ENCODE peak calls at places on chromosomes 4 and X, in four cellular contexts. H, G, O and K are unnamed samples.

GRCh38 chr4:79599691-79600090 is 191.7 kb upstream of the GK2 start:
- DNase-seq in H (no peak), G (no peak), O (no peak), K (no peak)

GRCh38 chr4:158322119-158322518 is 111.8 kb downstream of the TMEM144 start:
- DNase-seq in H (peak), G (no peak), O (no peak), K (peak)

GRCh38 chrX:109733658-109734022 is 583 bp upstream of the ACSL4 start:
- DNase-seq in H (no peak), G (no peak), O (no peak), K (no peak)

GRCh38 chrX:152926279-152926678 is 28.4 kb downstream of the ZNF185 start:
- DNase-seq in H (no peak), G (peak), O (peak), K (no peak)

GRCh38 chr4:155371432-155372043 is 5.2 kb downstream of the MAP9 start:
- DNase-seq in H (no peak), G (peak), O (peak), K (no peak)

GRCh38 chr4:7512946-7513345 is 78.2 kb upstream of the PSAPL1 start:
- DNase-seq in H (no peak), G (no peak), O (no peak), K (no peak)

GRCh38 chrX:45900751-45901150 is 644.5 kb downstream of the ZNF674 start:
- DNase-seq in H (peak), G (peak), O (no peak), K (peak)

GRCh38 chrX:38941675-38942074 is 140.4 kb downstream of the MID1IP1 start:
- DNase-seq in H (no peak), G (no peak), O (no peak), K (no peak)

GRCh38 chr4:178963646-178964045 is 1521.4 kb upstream of the AGA start:
- DNase-seq in H (no peak), G (no peak), O (no peak), K (no peak)

GRCh38 chr4:100516225-100516624 is 1.6 kb downstream of the EMCN start:
- DNase-seq in H (no peak), G (no peak), O (no peak), K (no peak)

GRCh38 chr4:156606444-156607197 is 365.0 kb downstream of the PDGFC start:
- DNase-seq in H (no peak), G (no peak), O (no peak), K (no peak)

GRCh38 chr4:78610546-78611214 is 59.1 kb downstream of the ANXA3 start:
- DNase-seq in H (no peak), G (no peak), O (no peak), K (no peak)

GRCh38 chr4:3255611-3256186 is 6.7 kb downstream of the MSANTD1 start:
- DNase-seq in H (no peak), G (no peak), O (no peak), K (no peak)

GRCh38 chr4:138938371-138938699 is 77.2 kb upstream of the NOCT start:
- DNase-seq in H (no peak), G (peak), O (peak), K (peak)

GRCh38 chrX:129717902-129718301 is 20.9 kb upstream of the XPNPEP2 start:
- DNase-seq in H (no peak), G (no peak), O (peak), K (peak)

GRCh38 chr4:153260553-153261306 is 56.5 kb downstream of the TRIM2 start:
- DNase-seq in H (peak), G (no peak), O (no peak), K (peak)

GRCh38 chrX:80807606-80808159 is 2.0 kb downstream of the BRWD3 start:
- DNase-seq in H (no peak), G (no peak), O (no peak), K (no peak)

GRCh38 chr4:3252831-3253641 is 4.1 kb downstream of the MSANTD1 start:
- DNase-seq in H (no peak), G (no peak), O (no peak), K (no peak)

GRCh38 chrX:96436105-96436504 is 248.5 kb upstream of the DIAPH2 start:
- DNase-seq in H (peak), G (no peak), O (no peak), K (peak)

GRCh38 chr4:65968873-65969272 is 298.6 kb upstream of the EPHA5 start:
- DNase-seq in H (peak), G (no peak), O (no peak), K (peak)

GRCh38 chrX:13398073-13398823 is 78.4 kb upstream of the ATXN3L start:
- DNase-seq in H (peak), G (peak), O (peak), K (peak)

GRCh38 chr4:78691971-78692814 is 84.0 kb upstream of the BMP2K start:
- DNase-seq in H (no peak), G (no peak), O (no peak), K (no peak)

GRCh38 chr4:185142563-185142910 is 529 bp upstream of the SLC25A4 start:
- DNase-seq in H (no peak), G (no peak), O (no peak), K (no peak)

GRCh38 chrX:71852182-71852581 is 58.5 kb upstream of the NHSL2 start:
- DNase-seq in H (no peak), G (no peak), O (no peak), K (no peak)

GRCh38 chr4:28772066-28772465 is 1911.4 kb downstream of the STIM2 start:
- DNase-seq in H (peak), G (peak), O (peak), K (peak)

GRCh38 chr4:80125252-80126177 is 52.5 kb upstream of the ANTXR2 start:
- DNase-seq in H (no peak), G (peak), O (peak), K (no peak)

GRCh38 chr4:83585982-83586508 is 50.1 kb downstream of the GPAT3 start:
- DNase-seq in H (no peak), G (no peak), O (no peak), K (no peak)

GRCh38 chr4:83581411-83582288 is 45.7 kb downstream of the GPAT3 start:
- DNase-seq in H (no peak), G (no peak), O (no peak), K (no peak)

GRCh38 chr4:83582289-83582756 is 46.4 kb downstream of the GPAT3 start:
- DNase-seq in H (no peak), G (peak), O (peak), K (peak)
- TF ChIP-seq CTCF in H (no peak), G (no peak), O (peak), K (peak)

GRCh38 chr4:182810103-182810605 is 107.0 kb downstream of the DCTD start:
- DNase-seq in H (no peak), G (no peak), O (no peak), K (no peak)
- TF ChIP-seq CTCF in H (no peak), G (no peak), O (no peak), K (no peak)

GRCh38 chrX:124211312-124211942 is 121.0 kb upstream of the TEX13D start:
- DNase-seq in H (no peak), G (no peak), O (peak), K (no peak)
- TF ChIP-seq CTCF in H (peak), G (peak), O (peak), K (peak)

DNA sequence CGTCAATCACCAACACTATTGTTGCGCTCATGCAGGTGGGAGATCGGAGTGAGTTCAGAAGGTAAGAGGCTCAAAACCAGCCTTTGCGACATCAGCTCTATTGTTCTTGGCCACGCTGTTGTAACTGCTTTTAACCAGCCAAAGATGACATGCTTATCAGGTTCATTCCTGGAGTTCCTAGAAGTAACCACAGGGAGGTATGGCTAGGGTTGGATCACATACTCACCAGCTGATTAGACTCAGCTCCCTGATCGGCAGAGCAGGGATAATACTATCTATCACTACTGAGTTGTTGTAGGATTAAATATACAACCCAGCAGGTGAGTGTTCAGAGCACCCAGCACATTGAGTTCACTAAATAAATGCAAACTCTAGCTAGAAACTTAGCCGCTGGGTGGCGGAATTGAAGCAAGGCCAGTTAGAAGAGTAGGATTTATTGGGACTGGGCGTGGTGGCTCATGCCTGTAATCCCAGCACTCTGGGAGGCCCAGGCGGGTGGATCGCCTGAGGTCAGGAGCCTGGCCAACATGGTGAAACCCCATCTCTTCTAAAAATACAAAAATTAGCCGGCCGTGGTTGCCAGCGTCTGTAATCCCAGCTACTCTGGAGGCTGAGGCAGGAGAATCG is 12.4 kb downstream of the SLC34A2 start:
- DNase-seq in H (no peak), G (no peak), O (no peak), K (no peak)
- TF ChIP-seq CTCF in H (no peak), G (no peak), O (no peak), K (no peak)

GRCh38 chr4:76256032-76256431 is 4.5 kb downstream of the FAM47E start:
- DNase-seq in H (no peak), G (no peak), O (no peak), K (no peak)

GRCh38 chr4:76250962-76251361 is 559 bp upstream of the FAM47E start:
- DNase-seq in H (no peak), G (no peak), O (no peak), K (no peak)

GRCh38 chr4:76253511-76253910 is 2.0 kb downstream of the FAM47E start:
- DNase-seq in H (no peak), G (no peak), O (no peak), K (no peak)

GRCh38 chr4:76252271-76252653 is 741 bp downstream of the FAM47E start:
- DNase-seq in H (no peak), G (no peak), O (no peak), K (no peak)

DNA sequence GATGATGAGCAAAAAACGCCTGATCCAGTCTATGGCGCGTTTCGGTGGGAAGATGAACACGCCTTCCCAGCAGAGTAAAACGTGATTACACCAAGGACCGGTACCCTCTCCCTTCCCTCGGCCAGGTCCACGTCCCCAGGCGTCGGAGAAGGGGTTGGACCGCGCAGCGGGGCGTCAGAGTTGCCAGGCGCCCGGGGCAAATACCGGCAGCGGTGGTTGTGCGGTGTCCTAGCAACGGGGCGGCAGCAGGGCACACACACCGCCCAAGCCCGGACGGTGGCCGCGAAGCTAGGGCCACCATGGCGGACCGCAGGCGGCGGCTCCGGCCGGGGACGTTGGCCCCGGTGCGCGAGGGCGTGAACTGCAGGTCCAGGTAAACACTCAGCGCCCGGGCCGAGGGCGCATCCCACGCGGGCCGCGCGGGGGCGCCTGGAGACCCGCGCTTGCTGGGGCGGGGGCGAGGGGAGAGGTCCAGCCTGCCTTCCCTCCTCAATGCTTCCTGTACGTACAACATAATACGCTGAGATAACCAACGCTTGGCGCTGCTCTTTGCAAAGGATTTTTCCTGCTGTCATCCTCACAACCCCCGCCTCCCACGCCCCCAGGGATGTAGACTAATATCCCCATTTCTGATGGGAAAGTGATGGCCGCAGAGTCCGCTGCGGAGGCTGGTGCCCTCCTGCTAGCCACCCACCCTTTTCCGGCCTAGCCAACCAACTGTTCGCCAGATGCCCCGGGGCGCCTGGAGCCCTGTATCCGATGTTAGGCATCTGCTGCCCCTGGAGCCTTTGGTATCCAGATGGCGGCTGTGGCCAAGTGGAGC is at the start of gene FAM47E:
- DNase-seq in H (no peak), G (no peak), O (peak), K (no peak)
- TF ChIP-seq CTCF in H (no peak), G (peak), O (no peak), K (no peak)

GRCh38 chr4:181261279-181261678 is 981.9 kb upstream of the TENM3 start:
- DNase-seq in H (no peak), G (peak), O (no peak), K (no peak)
- TF ChIP-seq CTCF in H (no peak), G (peak), O (peak), K (peak)

GRCh38 chrX:48648299-48648698 is 35.3 kb upstream of the WAS start:
- DNase-seq in H (peak), G (peak), O (no peak), K (peak)
- TF ChIP-seq CTCF in H (peak), G (peak), O (no peak), K (no peak)